ENCODE peak calls at places on chromosomes 4 and X, in nine cellular contexts. J is WERI-Rb-1, Z is fibroblast of lung, D is bronchial epithelial cell, L is uterus, A is heart right ventricle, U is cardiac muscle cell, R is tibial nerve, B is prostate gland. K is an unnamed sample.

GRCh38 chrX:16076834-16077233 is 46.5 kb upstream of the GRPR start:
- DNase-seq in B (no peak), L (no peak), J (no peak), R (no peak), U (no peak), D (peak; percentile 13), A (no peak), Z (no peak), K (no peak)

GRCh38 chr4:81031389-81032173 is 1.1 kb downstream of the BMP3 start:
- DNase-seq in R (no peak), D (no peak), A (no peak), B (no peak), U (no peak), Z (no peak), L (no peak), J (no peak), K (peak; percentile 68)

GRCh38 chr4:113355550-113356371 is 306.3 kb downstream of the ANK2 start:
- DNase-seq in U (no peak), A (peak; percentile 40), J (no peak), B (no peak), D (peak; percentile 87), Z (peak; percentile 97), L (peak; percentile 16), R (no peak), K (no peak)

GRCh38 chrX:151680805-151681204 is 14.5 kb upstream of the PRRG3 start:
- DNase-seq in A (no peak), D (peak; percentile 29), R (no peak), J (peak; percentile 87), Z (no peak), B (peak; percentile 5), L (no peak), U (peak; percentile 60), K (peak; percentile 49)

GRCh38 chr4:142840516-142841123 is 5.5 kb downstream of the INPP4B start:
- DNase-seq in A (no peak), Z (peak; percentile 41), D (peak; percentile 61), J (no peak), U (peak; percentile 52), R (no peak), B (no peak), L (no peak), K (no peak)

GRCh38 chrX:21940356-21940829 is at the start of gene SMS:
- DNase-seq in D (peak; percentile 58), L (peak; percentile 78), R (peak; percentile 60), B (peak; percentile 58), J (peak; percentile 69), U (peak; percentile 90), A (peak; percentile 76), Z (peak; percentile 75), K (peak; percentile 95)

GRCh38 chr4:181150173-181150572 is 1093.0 kb upstream of the TENM3 start:
- DNase-seq in Z (peak; percentile 9), B (no peak), J (no peak), U (no peak), L (no peak), A (no peak), R (no peak), D (no peak), K (no peak)

GRCh38 chr4:53672873-53673272 is 81.6 kb upstream of the LNX1 start:
- DNase-seq in R (no peak), J (no peak), Z (no peak), U (no peak), D (no peak), B (no peak), A (no peak), L (no peak), K (no peak)

GRCh38 chr4:71832049-71832448 is 48.2 kb upstream of the GC start:
- DNase-seq in B (no peak), U (peak; percentile 30), A (no peak), R (no peak), L (no peak), D (no peak), J (no peak), Z (no peak), K (no peak)

GRCh38 chr4:159051245-159052071 is 51.4 kb upstream of the RAPGEF2 start:
- DNase-seq in A (no peak), L (no peak), D (no peak), B (no peak), U (no peak), J (no peak), Z (no peak), R (no peak), K (no peak)

GRCh38 chr4:141658316-141658715 is 21.9 kb downstream of the IL15 start:
- DNase-seq in U (no peak), L (no peak), Z (no peak), A (no peak), B (no peak), D (no peak), R (no peak), J (no peak), K (no peak)

GRCh38 chr4:7285244-7286122 is 93.1 kb downstream of the SORCS2 start:
- DNase-seq in L (peak; percentile 60), B (no peak), A (no peak), Z (no peak), D (no peak), J (no peak), U (no peak), R (no peak), K (no peak)

GRCh38 chrX:34656842-34657780 is at the start of gene TMEM47:
- DNase-seq in Z (peak; percentile 72), B (peak; percentile 65), L (peak; percentile 77), U (peak; percentile 96), J (peak; percentile 67), A (peak; percentile 73), R (peak; percentile 30), D (peak; percentile 53), K (peak; percentile 90)

GRCh38 chrX:47540754-47541538 is 20.1 kb upstream of the ARAF start:
- DNase-seq in L (peak; percentile 73), D (peak; percentile 80), Z (peak; percentile 90), U (peak; percentile 89), J (peak; percentile 73), A (peak; percentile 85), R (peak; percentile 48), B (peak; percentile 78), K (peak; percentile 76)

GRCh38 chr4:94595880-94596483 is 144.2 kb downstream of the PDLIM5 start:
- DNase-seq in D (peak; percentile 60), R (no peak), B (peak; percentile 21), L (no peak), J (no peak), Z (peak; percentile 52), A (no peak), U (peak; percentile 36), K (peak; percentile 13)

GRCh38 chrX:53445977-53446376 is 11.8 kb upstream of the HSD17B10 start:
- DNase-seq in D (no peak), R (no peak), U (peak; percentile 45), B (no peak), L (no peak), A (no peak), Z (peak; percentile 15), J (peak; percentile 55), K (peak; percentile 72)

GRCh38 chrX:31934842-31935241 is 863.0 kb upstream of the FTHL17 start:
- DNase-seq in Z (no peak), D (no peak), J (no peak), R (no peak), B (no peak), U (no peak), A (no peak), L (no peak), K (no peak)

DNA sequence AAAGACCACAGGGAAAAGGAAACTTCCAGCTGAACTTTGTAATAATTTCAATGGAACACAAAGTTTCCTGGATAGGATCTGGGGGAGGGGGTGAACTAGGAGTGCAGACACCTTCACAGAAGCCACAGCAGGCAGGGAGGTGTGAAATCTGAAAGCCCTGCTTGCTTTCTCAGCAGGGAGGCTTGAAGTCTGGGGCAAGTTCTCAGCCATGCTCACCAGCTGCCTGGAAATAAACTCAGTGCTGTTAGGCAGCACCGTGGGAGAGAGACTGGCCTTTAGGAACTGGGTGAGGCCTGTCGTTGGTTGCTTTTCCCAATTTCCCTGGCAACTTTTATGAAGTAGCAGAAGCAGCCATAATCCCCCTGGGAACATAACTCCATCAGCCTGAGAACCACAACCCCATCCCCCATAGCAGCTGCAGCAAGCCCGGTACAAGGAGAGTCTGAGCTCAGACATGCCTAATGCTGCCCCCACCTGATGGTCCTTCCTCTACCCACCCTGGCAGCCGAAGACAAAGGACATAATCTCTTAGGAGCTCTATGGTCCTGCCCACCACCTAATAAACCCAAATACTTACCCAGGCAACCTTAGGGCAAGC is 39.2 kb upstream of the NMU start:
- DNase-seq in L (no peak), J (peak; percentile 56), U (no peak), A (no peak), R (no peak), Z (no peak), B (no peak), D (no peak), K (no peak)
- H3K4me3 ChIP-seq in L (no peak overlapping the region), J (no peak overlapping the region), U (no peak overlapping the region), A (no peak overlapping the region), R (no peak overlapping the region), Z (no peak overlapping the region), B (no peak overlapping the region), D (no peak overlapping the region), K (no peak overlapping the region)

GRCh38 chr4:107701565-107701964 is 18.5 kb downstream of the PAPSS1 start:
- DNase-seq in D (no peak), B (no peak), J (no peak), A (no peak), L (no peak), Z (no peak), R (no peak), U (no peak), K (no peak)

DNA sequence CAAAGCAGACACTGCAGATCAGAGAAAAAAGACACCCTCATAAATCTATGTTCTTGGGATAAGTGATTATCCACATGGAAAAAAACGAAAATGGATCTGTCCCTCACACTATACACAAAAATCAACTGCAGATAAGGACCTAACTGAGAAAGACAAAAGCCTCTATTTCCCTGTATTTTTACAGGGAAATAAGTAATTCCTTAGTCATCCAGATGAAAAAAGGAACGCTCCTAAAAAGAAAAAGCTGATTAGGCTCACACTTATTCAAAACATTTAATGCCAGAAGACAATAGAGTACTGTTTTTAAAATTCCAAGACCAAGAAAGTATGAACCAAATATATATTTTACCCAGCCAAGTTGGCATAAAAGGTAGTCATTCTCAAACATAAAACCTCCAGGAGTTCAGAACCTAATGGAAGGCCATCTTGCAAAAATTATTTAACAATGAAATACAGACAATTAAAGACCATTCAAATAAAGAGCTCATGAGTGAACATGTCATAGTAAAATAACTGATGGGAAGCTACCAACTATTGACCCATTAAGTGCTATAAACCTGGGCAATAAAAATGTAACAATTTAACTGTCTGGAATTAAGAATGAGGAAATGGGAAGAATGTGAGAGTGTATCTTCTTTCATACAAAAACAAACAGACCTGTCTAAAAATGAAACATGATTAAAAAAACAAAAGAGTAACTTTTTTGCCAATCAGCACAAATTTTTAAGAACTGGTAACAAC is 20.4 kb downstream of the PAPSS1 start:
- DNase-seq in R (no peak), Z (peak; percentile 60), J (no peak), B (no peak), A (no peak), U (no peak), L (no peak), D (no peak), K (no peak)
- H3K36me3 ChIP-seq in R (no peaks in the 10 kb centered on the region), Z (no peaks in the 10 kb centered on the region), J (peaks cover 72% of the 10 kb centered on the region), B (no peaks in the 10 kb centered on the region), A (no peaks in the 10 kb centered on the region), U (no peaks in the 10 kb centered on the region), L (no peaks in the 10 kb centered on the region), D (peaks cover 4% of the 10 kb centered on the region), K (no peaks in the 10 kb centered on the region)

GRCh38 chrX:153700967-153701366 is 13.2 kb downstream of the SLC6A8 start:
- DNase-seq in L (no peak), B (no peak), R (no peak), Z (no peak), J (no peak), D (no peak), U (no peak), A (no peak), K (no peak)
- H3K27me3 ChIP-seq in L (no peaks in the 10 kb centered on the region), B (no peaks in the 10 kb centered on the region), R (no peaks in the 10 kb centered on the region), Z (no peaks in the 10 kb centered on the region), J (no peaks in the 10 kb centered on the region), D (no peaks in the 10 kb centered on the region), U (no peaks in the 10 kb centered on the region), A (no peaks in the 10 kb centered on the region), K (no peaks in the 10 kb centered on the region)

GRCh38 chr4:42150653-42151567 is 1.5 kb downstream of the BEND4 start:
- DNase-seq in D (no peak), L (no peak), U (peak; percentile 13), B (peak; percentile 11), J (peak; percentile 25), A (no peak), Z (no peak), R (no peak), K (peak; percentile 59)
- H3K4me3 ChIP-seq in D (no peak overlapping the region), L (peak overlapping the region; percentile 30), U (peak overlapping the region; percentile 39), B (peak overlapping the region; percentile 65), J (peak overlapping the region; percentile 50), A (no peak overlapping the region), Z (no peak overlapping the region), R (peak overlapping the region; percentile 55), K (peak overlapping the region; percentile 66)